ENCODE peak calls at places on chromosome 14, in eight cellular contexts. H is kidney epithelial cell; F is ELR; M is HTR-8/SVneo; X is germinal center; T is right cardiac atrium; A is GF-D8; W is activated naive CD4-positive, alpha-beta T cell treated with anti-CD3 and anti-CD28 coated beads, Interleukin-2, amount 50 U/mL, for 16 hours. S is an unnamed sample.

GRCh38 chr14:50658203-50658602 is 9.9 kb downstream of the SAV1 start:
- DNase-seq in H (no peak), F (peak), M (no peak), X (no peak), T (peak), A (no peak), W (no peak), S (peak)

GRCh38 chr14:63492391-63492790 is 50.8 kb downstream of the PPP2R5E start:
- DNase-seq in H (no peak), F (peak), M (peak), X (no peak), T (no peak), A (no peak), W (no peak), S (no peak)

GRCh38 chr14:55832122-55832911 is 252.3 kb downstream of the KTN1 start:
- DNase-seq in H (peak), F (peak), M (no peak), X (no peak), T (no peak), A (no peak), W (no peak), S (peak)

GRCh38 chr14:38138581-38139138 is 69.0 kb upstream of the SSTR1 start:
- DNase-seq in H (no peak), F (peak), M (no peak), X (no peak), T (no peak), A (no peak), W (no peak), S (no peak)

GRCh38 chr14:38127784-38128183 is 79.9 kb upstream of the SSTR1 start:
- DNase-seq in H (no peak), F (no peak), M (no peak), X (no peak), T (no peak), A (no peak), W (no peak), S (no peak)

GRCh38 chr14:38611928-38612327 is 356.0 kb upstream of the CLEC14A start:
- DNase-seq in H (no peak), F (no peak), M (no peak), X (no peak), T (no peak), A (no peak), W (no peak), S (no peak)

GRCh38 chr14:68421116-68421515 is 371.8 kb downstream of the ZFP36L1 start:
- DNase-seq in H (no peak), F (no peak), M (no peak), X (no peak), T (no peak), A (no peak), W (no peak), S (no peak)

GRCh38 chr14:94586635-94587034 is 5.4 kb downstream of the SERPINA5 start:
- DNase-seq in H (no peak), F (no peak), M (no peak), X (no peak), T (no peak), A (no peak), W (no peak), S (no peak)

GRCh38 chr14:64990291-64990690 is 3.6 kb downstream of the FNTB start:
- DNase-seq in H (no peak), F (no peak), M (no peak), X (no peak), T (no peak), A (no peak), W (no peak), S (no peak)

GRCh38 chr14:75401356-75401755 is 26.5 kb upstream of the JDP2 start:
- DNase-seq in H (no peak), F (no peak), M (no peak), X (no peak), T (peak), A (no peak), W (no peak), S (peak)

GRCh38 chr14:72679591-72680151 is 214.2 kb downstream of the DPF3 start:
- DNase-seq in H (no peak), F (no peak), M (no peak), X (no peak), T (no peak), A (no peak), W (no peak), S (no peak)

GRCh38 chr14:100317897-100318808 is 5.0 kb upstream of the SLC25A47 start:
- DNase-seq in H (no peak), F (peak), M (no peak), X (peak), T (peak), A (no peak), W (peak), S (peak)

GRCh38 chr14:75689012-75689411 is 28.0 kb downstream of the TTLL5 start:
- DNase-seq in H (no peak), F (peak), M (no peak), X (no peak), T (peak), A (no peak), W (no peak), S (no peak)

GRCh38 chr14:91142214-91142668 is 28.4 kb downstream of the DGLUCY start:
- DNase-seq in H (no peak), F (no peak), M (no peak), X (peak), T (no peak), A (peak), W (no peak), S (no peak)

GRCh38 chr14:93286212-93286890 is 46.5 kb downstream of the BTBD7 start:
- DNase-seq in H (peak), F (peak), M (no peak), X (no peak), T (no peak), A (no peak), W (no peak), S (no peak)

GRCh38 chr14:33814010-33814409 is 136.9 kb downstream of the EGLN3 start:
- DNase-seq in H (no peak), F (no peak), M (no peak), X (no peak), T (no peak), A (no peak), W (no peak), S (no peak)

GRCh38 chr14:28298156-28298555 is 468.4 kb upstream of the FOXG1 start:
- DNase-seq in H (no peak), F (no peak), M (no peak), X (no peak), T (no peak), A (no peak), W (no peak), S (no peak)

GRCh38 chr14:24857277-24857676 is 192.7 kb downstream of the STXBP6 start:
- DNase-seq in H (no peak), F (no peak), M (no peak), X (no peak), T (no peak), A (no peak), W (no peak), S (no peak)

GRCh38 chr14:71988954-71989353 is 56.7 kb downstream of the RGS6 start:
- DNase-seq in H (no peak), F (no peak), M (no peak), X (no peak), T (no peak), A (no peak), W (no peak), S (no peak)

GRCh38 chr14:34554540-34555250 is 15.2 kb upstream of the EAPP start:
- DNase-seq in H (no peak), F (peak), M (no peak), X (no peak), T (no peak), A (no peak), W (no peak), S (no peak)

GRCh38 chr14:100673085-100673806 is 53.4 kb upstream of the DLK1 start:
- DNase-seq in H (no peak), F (no peak), M (no peak), X (no peak), T (no peak), A (no peak), W (no peak), S (peak)

GRCh38 chr14:72609205-72609916 is 284.5 kb downstream of the DPF3 start:
- DNase-seq in H (no peak), F (no peak), M (no peak), X (no peak), T (no peak), A (no peak), W (no peak), S (peak)

GRCh38 chr14:104427126-104427851 is 152.3 kb upstream of the C14orf180 start:
- DNase-seq in H (no peak), F (no peak), M (no peak), X (no peak), T (no peak), A (no peak), W (peak), S (no peak)

GRCh38 chr14:88955470-88955869 is 131.0 kb downstream of the TTC8 start:
- DNase-seq in H (no peak), F (no peak), M (no peak), X (no peak), T (no peak), A (no peak), W (no peak), S (no peak)

GRCh38 chr14:94355191-94355794 is 32.2 kb upstream of the SERPINA6 start:
- DNase-seq in H (peak), F (peak), M (no peak), X (no peak), T (peak), A (peak), W (no peak), S (peak)

GRCh38 chr14:53964249-53964648 is 7.6 kb upstream of the BMP4 start:
- DNase-seq in H (no peak), F (peak), M (no peak), X (no peak), T (no peak), A (no peak), W (no peak), S (no peak)

GRCh38 chr14:90275455-90275814 is 19.1 kb downstream of the PSMC1 start:
- DNase-seq in H (no peak), F (no peak), M (no peak), X (no peak), T (no peak), A (no peak), W (no peak), S (no peak)

GRCh38 chr14:57346741-57347140 is 43.6 kb upstream of the NAA30 start:
- DNase-seq in H (no peak), F (no peak), M (no peak), X (no peak), T (no peak), A (no peak), W (no peak), S (no peak)

GRCh38 chr14:93231129-93231979 is 24.3 kb downstream of the UBR7 start:
- DNase-seq in H (no peak), F (peak), M (no peak), X (no peak), T (peak), A (no peak), W (no peak), S (peak)

GRCh38 chr14:87160964-87161363 is 832.0 kb downstream of the GALC start:
- DNase-seq in H (no peak), F (no peak), M (no peak), X (no peak), T (no peak), A (no peak), W (no peak), S (no peak)

GRCh38 chr14:77663289-77663688 is 44.5 kb downstream of the ALKBH1 start:
- DNase-seq in H (no peak), F (peak), M (peak), X (no peak), T (no peak), A (no peak), W (no peak), S (no peak)

S was measured in mucosa of gallbladder.